ENCODE peak calls at places on chromosome 13, in six cellular contexts. U is EL; X is GM04504; Y is stimulated activated CD8-positive, alpha-beta memory T cell treated with anti-CD3 and anti-CD28 coated beads, Interleukin-15, amount 100 ng/mL, for 24 hours; P is HuH-7.5; Z is esophagus squamous epithelium. S is an unnamed sample.

GRCh38 chr13:102299366-102299765 is 102.5 kb downstream of the FGF14 start:
- DNase-seq in U (no peak), X (no peak), Y (no peak), P (no peak), Z (no peak), S (no peak)

GRCh38 chr13:75372517-75372916 is 109.5 kb downstream of the TBC1D4 start:
- DNase-seq in U (peak; percentile 57), X (no peak), Y (no peak), P (no peak), Z (no peak), S (peak; percentile 62)

GRCh38 chr13:112875627-112876026 is 93.4 kb upstream of the MCF2L start:
- DNase-seq in U (no peak), X (no peak), Y (no peak), P (no peak), Z (no peak), S (no peak)

GRCh38 chr13:93635687-93636086 is 409.1 kb downstream of the GPC6 start:
- DNase-seq in U (peak; percentile 40), X (peak; percentile 58), Y (no peak), P (no peak), Z (no peak), S (peak; percentile 14)

GRCh38 chr13:39729161-39729560 is 73.7 kb downstream of the COG6 start:
- DNase-seq in U (no peak), X (no peak), Y (no peak), P (no peak), Z (no peak), S (peak; percentile 15)

GRCh38 chr13:113739527-113740285 is 19.3 kb upstream of the TMEM255B start:
- DNase-seq in U (no peak), X (no peak), Y (no peak), P (no peak), Z (no peak), S (no peak)

GRCh38 chr13:30107536-30108136 is 199.7 kb downstream of the KATNAL1 start:
- DNase-seq in U (peak; percentile 76), X (no peak), Y (no peak), P (no peak), Z (no peak), S (peak; percentile 84)

GRCh38 chr13:101919541-101920306 is 467.2 kb downstream of the ITGBL1 start:
- DNase-seq in U (peak; percentile 20), X (no peak), Y (no peak), P (no peak), Z (no peak), S (peak; percentile 10)

GRCh38 chr13:78040431-78040830 is 121.8 kb upstream of the EDNRB start:
- DNase-seq in U (no peak), X (no peak), Y (no peak), P (no peak), Z (no peak), S (no peak)

GRCh38 chr13:50326746-50327145 is 311.5 kb downstream of the KCNRG start:
- DNase-seq in U (no peak), X (peak; percentile 14), Y (no peak), P (no peak), Z (no peak), S (no peak)

GRCh38 chr13:103140001-103140671 is 73.9 kb upstream of the SLC10A2 start:
- DNase-seq in U (no peak), X (no peak), Y (no peak), P (no peak), Z (no peak), S (no peak)

S was measured in IMR-90.